ENCODE peak calls at places on chromosomes 11 and 22, in seven cellular contexts. H is skeletal muscle cell; I is Right ventricle myocardium superior; V is stimulated activated CD4-positive, alpha-beta T cell treated with anti-CD3 and anti-CD28 coated beads, Interleukin-4, amount 100 ng/mL, for 4 hours; Y is T-helper 2 cell; M is GM10248; B is CD4-positive, alpha-beta T cell. D is an unnamed sample.

GRCh38 chr11:8209208-8209807 is 40.5 kb upstream of the RIC3 start:
- DNase-seq in V (peak), Y (peak), B (no peak), M (peak), I (peak), H (no peak), D (no peak)

GRCh38 chr22:24424001-24424900 is 3.1 kb upstream of the ADORA2A start:
- DNase-seq in Y (peak), V (peak), M (peak), H (no peak), B (peak), I (peak), D (no peak)

GRCh38 chr22:30277547-30278344 is 11.1 kb upstream of the OSM start:
- DNase-seq in M (no peak), V (no peak), H (peak), I (peak), Y (no peak), B (no peak), D (peak)

GRCh38 chr11:104916442-104916841 is 18.2 kb upstream of the CASP12 start:
- DNase-seq in H (no peak), Y (no peak), V (no peak), M (no peak), B (no peak), I (no peak), D (no peak)

GRCh38 chr11:60910281-60910687 is 3.7 kb upstream of the TMEM109 start:
- DNase-seq in H (no peak), M (peak), Y (no peak), I (no peak), B (no peak), V (no peak), D (no peak)

GRCh38 chr11:76660533-76661305 is 9.8 kb downstream of the LRRC32 start:
- DNase-seq in Y (no peak), V (no peak), M (no peak), H (no peak), I (peak), B (no peak), D (no peak)

GRCh38 chr11:62144641-62145255 is 20.9 kb downstream of the INCENP start:
- DNase-seq in M (no peak), B (no peak), H (no peak), I (peak), Y (no peak), V (no peak), D (no peak)

GRCh38 chr11:17805873-17806272 is 71.3 kb downstream of the KCNC1 start:
- DNase-seq in Y (no peak), M (no peak), H (no peak), B (no peak), I (no peak), V (no peak), D (no peak)

GRCh38 chr11:132147464-132147863 is 777.0 kb downstream of the NTM start:
- DNase-seq in M (no peak), Y (no peak), V (no peak), B (no peak), H (no peak), I (no peak), D (no peak)

GRCh38 chr11:121520243-121521144 is 67.7 kb upstream of the SORL1-AS1 start:
- DNase-seq in Y (no peak), I (no peak), B (no peak), M (no peak), V (no peak), H (peak), D (no peak)